ENCODE peak calls at places on chromosomes 11 and 22, in seven cellular contexts. I, T, Q, J, R, L and S are unnamed samples.

GRCh38 chr11:22203281-22203680 is 10.4 kb downstream of the ANO5 start:
- DNase-seq in I (no peak), T (no peak), Q (no peak), J (no peak), R (no peak), L (no peak), S (no peak)

GRCh38 chr11:43758942-43759341 is 78.4 kb downstream of the HSD17B12 start:
- DNase-seq in I (no peak), T (no peak), Q (no peak), J (no peak), R (no peak), L (no peak), S (no peak)

GRCh38 chr11:15901790-15902189 is 454.6 kb downstream of the SOX6 start:
- DNase-seq in I (no peak), T (no peak), Q (no peak), J (no peak), R (no peak), L (no peak), S (no peak)

GRCh38 chr11:57155838-57156583 is 25.7 kb upstream of the LRRC55 start:
- DNase-seq in I (no peak), T (no peak), Q (no peak), J (no peak), R (no peak), L (no peak), S (peak; percentile 55)

GRCh38 chr11:47527186-47527585 is 25.7 kb downstream of the CELF1 start:
- DNase-seq in I (no peak), T (no peak), Q (no peak), J (no peak), R (no peak), L (no peak), S (no peak)

GRCh38 chr11:67440229-67441081 is 2.8 kb downstream of the CORO1B start:
- DNase-seq in I (no peak), T (no peak), Q (no peak), J (peak; percentile 23), R (no peak), L (no peak), S (no peak)

GRCh38 chr11:79415912-79416311 is 24.9 kb downstream of the TENM4 start:
- DNase-seq in I (no peak), T (no peak), Q (no peak), J (no peak), R (no peak), L (no peak), S (no peak)

GRCh38 chr11:46846510-46846830 is 390 bp upstream of the CKAP5 start:
- DNase-seq in I (no peak), T (no peak), Q (no peak), J (no peak), R (no peak), L (no peak), S (no peak)

GRCh38 chr11:117187799-117188481 is 9.4 kb downstream of the SIDT2 start:
- DNase-seq in I (peak; percentile 68), T (peak; percentile 12), Q (no peak), J (no peak), R (peak; percentile 73), L (peak; percentile 43), S (no peak)

GRCh38 chr22:45864959-45865496 is 111.9 kb downstream of the WNT7B start:
- DNase-seq in I (peak; percentile 73), T (no peak), Q (no peak), J (no peak), R (no peak), L (no peak), S (peak; percentile 77)

GRCh38 chr22:36104988-36105387 is 55.6 kb downstream of the APOL3 start:
- DNase-seq in I (no peak), T (no peak), Q (no peak), J (no peak), R (no peak), L (no peak), S (no peak)

GRCh38 chr11:100467821-100468508 is 219.1 kb upstream of the ARHGAP42 start:
- DNase-seq in I (no peak), T (no peak), Q (no peak), J (no peak), R (no peak), L (no peak), S (no peak)

GRCh38 chr22:22992474-22992873 is 77.8 kb upstream of the GNAZ start:
- DNase-seq in I (no peak), T (no peak), Q (no peak), J (no peak), R (no peak), L (no peak), S (no peak)

GRCh38 chr11:9091044-9091936 is at the start of gene SCUBE2:
- DNase-seq in I (no peak), T (no peak), Q (no peak), J (no peak), R (no peak), L (no peak), S (no peak)

GRCh38 chr22:30894371-30894740 is 74.2 kb downstream of the MORC2 start:
- DNase-seq in I (no peak), T (no peak), Q (no peak), J (no peak), R (no peak), L (no peak), S (no peak)

GRCh38 chr22:29072193-29072978 is 449 bp upstream of the KREMEN1 start:
- DNase-seq in I (peak; percentile 98), T (peak; percentile 84), Q (no peak), J (peak; percentile 81), R (peak; percentile 83), L (peak; percentile 100), S (no peak)

GRCh38 chr11:130769782-130770565 is 146.3 kb downstream of the SNX19 start:
- DNase-seq in I (no peak), T (no peak), Q (no peak), J (no peak), R (peak; percentile 31), L (no peak), S (no peak)

GRCh38 chr22:46425011-46425410 is 89.5 kb downstream of the TRMU start:
- DNase-seq in I (no peak), T (no peak), Q (no peak), J (no peak), R (no peak), L (no peak), S (no peak)

GRCh38 chr22:39361495-39361894 is 11.7 kb downstream of the SYNGR1 start:
- DNase-seq in I (no peak), T (no peak), Q (no peak), J (no peak), R (no peak), L (no peak), S (no peak)

GRCh38 chr11:67510023-67510345 is 2.0 kb upstream of the CDK2AP2 start:
- DNase-seq in I (no peak), T (no peak), Q (no peak), J (no peak), R (no peak), L (no peak), S (no peak)

GRCh38 chr11:67345247-67345948 is 7.9 kb downstream of the POLD4 start:
- DNase-seq in I (no peak), T (no peak), Q (no peak), J (no peak), R (no peak), L (no peak), S (no peak)

GRCh38 chr22:19853879-19854777 is 546 bp downstream of the GNB1L start:
- DNase-seq in I (peak; percentile 58), T (no peak), Q (no peak), J (peak; percentile 51), R (no peak), L (no peak), S (peak; percentile 93)

GRCh38 chr22:50310209-50310722 is 2.8 kb upstream of the PLXNB2 start:
- DNase-seq in I (peak; percentile 64), T (peak; percentile 17), Q (no peak), J (no peak), R (no peak), L (no peak), S (no peak)
- H3K27ac ChIP-seq in I (no peak overlapping the region), T (peak overlapping the region; percentile 94), Q (no peak overlapping the region), J (no peak overlapping the region), R (no peak overlapping the region), L (no peak overlapping the region), S (no peak overlapping the region)

DNA sequence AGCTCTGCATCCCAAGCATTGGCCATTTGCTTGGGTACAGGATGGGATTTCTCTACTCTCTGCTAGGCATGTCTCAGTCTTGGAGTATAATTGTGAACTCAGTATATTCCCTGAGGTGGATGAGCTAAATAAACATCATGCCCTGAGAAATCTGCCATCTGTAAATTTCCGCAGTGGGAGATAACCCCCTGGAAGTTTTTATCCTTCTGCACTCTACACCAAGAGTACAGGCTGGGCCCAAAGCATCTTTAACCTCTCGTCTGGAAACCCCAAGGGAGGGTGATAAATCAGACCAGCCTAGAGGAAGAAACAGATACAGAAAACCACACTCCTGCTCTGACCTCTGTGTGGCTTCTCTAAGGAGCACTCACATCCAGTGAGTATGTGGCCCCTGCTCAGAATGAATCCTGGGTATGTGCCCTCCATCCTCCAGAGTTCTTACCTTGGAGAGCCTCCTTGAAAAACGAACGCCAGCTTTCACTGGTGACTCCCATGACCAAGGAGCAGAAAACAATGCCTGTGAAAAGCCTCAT is 1.1 kb downstream of the SAA4 start:
- DNase-seq in I (no peak), T (no peak), Q (no peak), J (no peak), R (no peak), L (no peak), S (no peak)
- TF ChIP-seq CTCF in I (no peak), T (no peak), Q (no peak), J (no peak), R (no peak), L (no peak), S (no peak)

DNA sequence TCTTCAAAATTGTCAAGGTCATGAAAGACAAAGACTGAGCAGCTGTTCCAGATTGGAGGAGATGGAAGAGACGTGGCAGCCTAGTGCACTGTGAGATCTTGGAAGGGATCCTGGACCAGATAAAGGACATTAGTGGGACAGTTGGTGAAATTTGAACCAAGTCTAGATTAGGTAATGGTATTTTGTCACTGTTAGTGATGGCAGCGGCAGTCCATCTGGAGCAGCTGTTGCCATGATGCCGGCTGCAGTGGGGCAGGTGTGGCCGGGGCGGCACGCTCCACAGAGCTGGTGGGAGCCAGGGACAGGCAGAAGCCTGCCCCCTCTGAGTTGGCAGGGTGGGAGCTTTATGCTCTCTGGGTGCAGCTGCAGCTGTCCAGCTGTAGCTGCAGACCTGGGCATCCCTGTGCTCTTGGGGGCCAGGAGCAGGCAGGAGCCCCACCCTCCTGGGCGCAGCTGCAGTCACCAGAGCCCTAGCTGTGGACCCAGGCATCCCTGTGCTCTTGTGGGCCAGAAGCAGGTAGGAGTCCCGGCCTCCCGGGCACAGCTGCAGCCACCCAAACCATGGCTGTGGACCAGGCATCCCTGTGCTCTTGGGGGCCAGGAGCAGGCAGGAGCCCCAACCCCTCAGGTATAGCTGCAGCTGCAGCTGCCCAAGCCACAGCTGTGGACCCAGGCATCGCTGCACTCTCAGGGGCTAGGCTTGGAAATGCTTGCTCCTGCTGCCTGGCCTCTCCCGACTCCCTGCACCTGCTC is 20.7 kb downstream of the DIXDC1 start:
- DNase-seq in I (peak; percentile 68), T (no peak), Q (no peak), J (no peak), R (no peak), L (no peak), S (no peak)
- H3K27ac ChIP-seq in I (no peak overlapping the region), T (no peak overlapping the region), Q (no peak overlapping the region), J (no peak overlapping the region), R (no peak overlapping the region), L (no peak overlapping the region), S (no peak overlapping the region)

DNA sequence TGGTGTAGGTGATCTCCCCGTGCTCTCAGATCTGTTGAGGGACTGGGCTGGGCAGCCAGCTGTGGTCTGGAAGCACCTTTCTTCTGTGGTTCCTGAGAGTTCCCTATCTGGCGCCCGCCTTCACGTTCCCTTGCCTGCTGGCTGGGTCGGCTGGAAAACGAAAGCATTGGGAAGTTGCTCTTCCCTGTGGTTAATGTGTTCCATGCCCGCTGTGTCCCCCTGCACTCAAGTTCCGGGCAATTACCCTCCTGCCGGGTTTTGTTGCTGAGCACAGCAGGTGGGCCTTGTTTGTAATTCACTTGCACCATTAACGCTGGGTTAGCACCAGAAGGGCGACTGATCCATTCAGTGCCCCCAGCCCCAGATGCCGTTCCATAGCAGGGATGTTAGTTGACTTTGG is 134.1 kb downstream of the GRIK4 start:
- DNase-seq in I (no peak), T (no peak), Q (no peak), J (no peak), R (no peak), L (peak; percentile 5), S (no peak)
- TF ChIP-seq CTCF in I (no peak), T (no peak), Q (no peak), J (no peak), R (no peak), L (no peak), S (no peak)